ENCODE peak calls at places on chromosomes 6 and 20, in ten cellular contexts. S, W, C, E, B, A, O, M, G and Y are unnamed samples.

GRCh38 chr6:45299096-45299581 is 29.0 kb upstream of the RUNX2 start:
- DNase-seq in S (no peak), W (no peak), C (no peak), E (no peak), B (no peak), A (no peak), O (no peak), M (no peak), G (no peak), Y (no peak)

GRCh38 chr6:163585932-163586437 is 171.5 kb downstream of the QKI start:
- DNase-seq in S (no peak), W (no peak), C (peak; percentile 94), E (no peak), B (peak; percentile 72), A (peak; percentile 92), O (peak; percentile 63), M (no peak), G (no peak), Y (peak; percentile 90)

GRCh38 chr20:44942264-44942973 is 17.8 kb downstream of the TOMM34 start:
- DNase-seq in S (no peak), W (no peak), C (no peak), E (no peak), B (no peak), A (no peak), O (no peak), M (no peak), G (no peak), Y (no peak)

GRCh38 chr6:108610270-108610839 is 49.6 kb downstream of the FOXO3 start:
- DNase-seq in S (no peak), W (no peak), C (no peak), E (no peak), B (no peak), A (no peak), O (no peak), M (no peak), G (no peak), Y (no peak)

GRCh38 chr20:61424628-61425420 is 172.8 kb downstream of the CDH4 start:
- DNase-seq in S (no peak), W (no peak), C (no peak), E (no peak), B (no peak), A (no peak), O (no peak), M (no peak), G (no peak), Y (no peak)

GRCh38 chr6:21367649-21368154 is 225.8 kb upstream of the SOX4 start:
- DNase-seq in S (no peak), W (no peak), C (no peak), E (no peak), B (no peak), A (no peak), O (no peak), M (no peak), G (no peak), Y (no peak)

GRCh38 chr6:159833556-159833955 is 33.5 kb downstream of the PNLDC1 start:
- DNase-seq in S (no peak), W (no peak), C (no peak), E (no peak), B (no peak), A (no peak), O (no peak), M (no peak), G (no peak), Y (peak; percentile 59)

GRCh38 chr20:8879669-8880068 is 189.2 kb upstream of the PLCB4 start:
- DNase-seq in S (no peak), W (no peak), C (no peak), E (no peak), B (no peak), A (no peak), O (no peak), M (no peak), G (no peak), Y (no peak)

GRCh38 chr6:112956696-112957525 is 609.8 kb downstream of the RFPL4B start:
- DNase-seq in S (no peak), W (peak; percentile 3), C (peak; percentile 93), E (no peak), B (no peak), A (peak; percentile 98), O (no peak), M (no peak), G (no peak), Y (peak; percentile 79)

GRCh38 chr6:33167374-33168148 is 24.7 kb downstream of the COL11A2 start:
- DNase-seq in S (no peak), W (peak; percentile 22), C (no peak), E (no peak), B (no peak), A (no peak), O (no peak), M (no peak), G (no peak), Y (no peak)